ENCODE peak calls at places on chromosomes 11 and 22, in six cellular contexts. R, S, F, A, L and V are unnamed samples.

GRCh38 chr22:49958961-49959781 is 1.4 kb upstream of the PIM3 start:
- DNase-seq in R (peak; percentile 18), F (no peak), S (peak; percentile 44), A (peak; percentile 33), L (no peak), V (peak; percentile 65)

GRCh38 chr11:44104472-44105294 is 9.2 kb downstream of the EXT2 start:
- DNase-seq in L (no peak), S (no peak), F (peak; percentile 19), R (no peak), A (no peak), V (no peak)

GRCh38 chr22:20905415-20906386 is 11.5 kb upstream of the CRKL start:
- DNase-seq in L (peak; percentile 34), F (no peak), A (no peak), S (no peak), R (no peak), V (no peak)

GRCh38 chr22:37896939-37897338 is 9.2 kb upstream of the MICALL1 start:
- DNase-seq in R (no peak), S (no peak), F (no peak), L (no peak), A (no peak), V (no peak)

GRCh38 chr11:70477607-70478006 is 79.3 kb downstream of the CTTN start:
- DNase-seq in A (no peak), F (no peak), L (no peak), S (no peak), R (no peak), V (no peak)

GRCh38 chr11:92738281-92738680 is 231.2 kb upstream of the MTNR1B start:
- DNase-seq in A (no peak), F (no peak), L (no peak), S (no peak), R (no peak), V (no peak)

GRCh38 chr11:2739531-2740274 is 39.9 kb upstream of the KCNQ1OT1 start:
- DNase-seq in A (peak; percentile 21), L (no peak), S (no peak), F (no peak), R (peak; percentile 9), V (no peak)

GRCh38 chr11:19697721-19698121 is 14.9 kb upstream of the NAV2 start:
- DNase-seq in L (no peak), A (no peak), F (no peak), R (no peak), S (no peak), V (no peak)

GRCh38 chr22:33472462-33473344 is 414.5 kb upstream of the SYN3 start:
- DNase-seq in R (no peak), F (no peak), L (no peak), A (no peak), S (no peak), V (no peak)

GRCh38 chr11:134140961-134141490 is 72.2 kb downstream of the JAM3 start:
- DNase-seq in L (no peak), S (no peak), R (no peak), A (no peak), F (no peak), V (no peak)

GRCh38 chr11:392102-392777 is 1.8 kb upstream of the PKP3 start:
- DNase-seq in S (no peak), R (no peak), F (no peak), A (no peak), L (no peak), V (no peak)

GRCh38 chr11:119509969-119510401 is 87.0 kb upstream of the THY1 start:
- DNase-seq in F (peak; percentile 96), L (peak; percentile 94), R (peak; percentile 46), A (peak; percentile 60), S (no peak), V (peak; percentile 88)

GRCh38 chr22:43384863-43385262 is 27.0 kb upstream of the MPPED1 start:
- DNase-seq in A (no peak), L (no peak), S (no peak), R (no peak), F (no peak), V (no peak)

GRCh38 chr11:66113132-66113856 is 43.2 kb downstream of the PACS1 start:
- DNase-seq in A (no peak), R (no peak), L (peak; percentile 81), S (no peak), F (no peak), V (no peak)

GRCh38 chr22:41178425-41178975 is 26.6 kb upstream of the L3MBTL2 start:
- DNase-seq in R (peak; percentile 52), S (no peak), F (no peak), A (peak; percentile 84), L (no peak), V (peak; percentile 54)

GRCh38 chr11:9380773-9381172 is 3.7 kb upstream of the IPO7 start:
- DNase-seq in F (no peak), S (no peak), L (no peak), R (no peak), A (peak; percentile 64), V (no peak)

GRCh38 chr11:132540586-132540985 is 991.7 kb downstream of the OPCML start:
- DNase-seq in R (no peak), F (no peak), A (no peak), S (no peak), L (no peak), V (no peak)

GRCh38 chr11:113446938-113447337 is 28.3 kb downstream of the DRD2 start:
- DNase-seq in A (no peak), L (peak; percentile 95), S (no peak), R (no peak), F (peak; percentile 80), V (no peak)

GRCh38 chr11:79050784-79051183 is 390.0 kb downstream of the TENM4 start:
- DNase-seq in R (no peak), F (peak; percentile 27), L (no peak), A (no peak), S (no peak), V (no peak)

GRCh38 chr11:131025020-131025419 is 108.7 kb upstream of the SNX19 start:
- DNase-seq in L (peak; percentile 49), R (no peak), A (no peak), S (no peak), F (no peak), V (peak; percentile 34)

GRCh38 chr11:92954003-92954402 is 15.4 kb upstream of the MTNR1B start:
- DNase-seq in R (no peak), S (no peak), A (no peak), F (no peak), L (no peak), V (no peak)

GRCh38 chr11:104222464-104222863 is 58.5 kb upstream of the PDGFD start:
- DNase-seq in S (no peak), A (no peak), F (no peak), R (no peak), L (no peak), V (no peak)
- H3K4me3 ChIP-seq in S (no peak overlapping the region), A (no peak overlapping the region), F (no peak overlapping the region), R (no peak overlapping the region), L (no peak overlapping the region), V (no peak overlapping the region)

DNA sequence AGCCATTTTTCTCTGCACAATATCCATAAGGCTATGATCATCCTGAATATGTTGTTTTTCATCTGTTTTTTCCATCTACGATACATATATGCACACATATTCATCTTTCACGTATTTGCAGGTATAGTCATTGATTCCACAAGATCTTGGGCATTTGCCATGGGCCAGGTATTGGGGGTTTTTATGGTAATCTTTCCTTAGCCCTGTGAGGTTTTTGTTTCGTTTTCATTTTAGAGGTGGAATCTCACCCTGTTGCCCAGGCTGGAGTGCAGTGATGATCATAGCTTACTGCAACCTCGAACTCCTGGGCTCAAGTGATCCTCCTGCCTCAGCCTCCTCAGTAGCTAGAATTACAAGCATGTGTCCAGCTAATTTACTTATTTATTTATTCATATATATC is 20.0 kb downstream of the CD6 start:
- DNase-seq in L (no peak), F (no peak), S (no peak), A (no peak), R (no peak), V (no peak)
- H3K4me1 ChIP-seq in L (peaks cover 1% of the 10 kb centered on the region), F (no peaks in the 10 kb centered on the region), S (peaks cover 17% of the 10 kb centered on the region), A (no peaks in the 10 kb centered on the region), R (no peaks in the 10 kb centered on the region), V (peaks cover 4% of the 10 kb centered on the region)

GRCh38 chr11:35963911-35964310 is 20.0 kb downstream of the LDLRAD3 start:
- DNase-seq in S (no peak), L (no peak), A (peak; percentile 64), F (no peak), R (no peak), V (no peak)
- H3K9me3 ChIP-seq in S (no peaks in the 10 kb centered on the region), L (no peaks in the 10 kb centered on the region), A (no peaks in the 10 kb centered on the region), F (peaks cover 8% of the 10 kb centered on the region), R (no peaks in the 10 kb centered on the region), V (no peaks in the 10 kb centered on the region)

GRCh38 chr11:27468643-27469332 is 3.8 kb downstream of the LGR4 start:
- DNase-seq in F (no peak), A (no peak), R (no peak), L (peak; percentile 88), S (peak; percentile 41), V (no peak)
- H3K4me3 ChIP-seq in F (no peak overlapping the region), A (peak overlapping the region; percentile 79), R (peak overlapping the region; percentile 15), L (peak overlapping the region; percentile 85), S (peak overlapping the region; percentile 81), V (no peak overlapping the region)

DNA sequence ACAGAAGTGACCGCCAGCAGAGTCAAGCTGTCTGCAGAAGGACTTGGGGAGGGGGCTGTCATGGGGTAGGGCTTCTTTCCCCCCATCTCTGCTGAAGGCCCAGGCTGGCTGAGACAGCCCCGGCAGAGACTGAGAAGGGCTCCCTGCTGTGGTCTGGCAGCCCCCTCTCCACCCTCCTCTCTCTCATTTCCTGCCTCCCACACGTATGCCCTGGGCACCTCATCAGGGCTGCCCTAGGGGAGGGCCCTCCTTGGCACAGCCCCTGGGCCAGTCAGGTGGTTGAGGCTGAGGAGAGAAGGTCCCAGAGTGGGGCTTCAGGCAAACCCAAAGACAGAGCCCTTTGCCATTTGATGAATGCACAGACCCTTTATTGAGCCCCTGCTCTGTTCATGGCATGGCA is 3.6 kb downstream of the RASD2 start:
- DNase-seq in R (no peak), S (no peak), A (no peak), L (no peak), F (no peak), V (no peak)
- H3K4me1 ChIP-seq in R (peaks cover 11% of the 10 kb centered on the region), S (no peaks in the 10 kb centered on the region), A (peaks cover 23% of the 10 kb centered on the region), L (peaks cover 11% of the 10 kb centered on the region), F (no peaks in the 10 kb centered on the region), V (peaks cover 13% of the 10 kb centered on the region)

DNA sequence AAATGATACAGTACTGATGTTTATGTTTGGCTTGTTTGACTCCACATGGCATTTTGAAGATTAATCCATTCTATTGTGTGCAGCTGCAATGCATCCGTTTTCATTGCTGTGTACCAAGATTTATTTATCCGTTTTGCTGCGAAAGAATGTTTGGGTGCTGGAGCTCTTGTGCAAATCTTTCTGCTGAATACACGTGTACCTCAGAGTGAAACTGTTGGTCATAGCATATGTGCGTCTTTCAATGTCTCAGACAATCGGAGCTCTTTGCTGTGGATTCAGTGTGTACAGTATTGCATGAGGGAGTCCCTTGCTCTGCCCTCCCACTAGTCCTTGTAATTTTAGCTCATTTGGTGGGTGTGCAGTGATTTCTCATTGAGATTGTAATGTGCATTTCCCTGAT is 545.4 kb downstream of the TBC1D22A start:
- DNase-seq in F (no peak), S (no peak), L (no peak), A (no peak), R (no peak), V (no peak)
- H3K9me3 ChIP-seq in F (no peaks in the 10 kb centered on the region), S (no peaks in the 10 kb centered on the region), L (peaks cover 23% of the 10 kb centered on the region), A (peaks cover 11% of the 10 kb centered on the region), R (no peaks in the 10 kb centered on the region), V (no peaks in the 10 kb centered on the region)